ENCODE peak calls at places on chromosomes 7 and 10, in ten cellular contexts. Q, X, T, K, M, S, J, I, W and R are unnamed samples.
A peak's percentile ranks its signal among the peaks of the same experiment; 100 is the strongest.

GRCh38 chr7:135300913-135301765 is 67.5 kb downstream of the STRA8 start:
- DNase-seq in Q (peak; percentile 23), T (no peak), K (no peak), X (no peak), J (no peak), M (no peak), W (no peak), I (peak; percentile 23), S (no peak), R (no peak)

GRCh38 chr7:67916571-67916970 is 919.9 kb downstream of the TYW1 start:
- DNase-seq in T (no peak), X (no peak), K (no peak), S (no peak), I (no peak), M (no peak), W (no peak), J (no peak), Q (no peak), R (no peak)

GRCh38 chr10:30750971-30751677 is 121.6 kb upstream of the LYZL2 start:
- DNase-seq in S (no peak), X (no peak), M (peak; percentile 75), J (no peak), I (no peak), W (no peak), K (no peak), T (no peak), Q (no peak), R (no peak)

GRCh38 chr10:33116293-33116697 is 158.3 kb upstream of the ITGB1 start:
- DNase-seq in M (no peak), W (peak; percentile 25), J (no peak), X (peak; percentile 41), T (peak; percentile 68), K (no peak), S (no peak), Q (peak; percentile 83), I (peak; percentile 43), R (no peak)

GRCh38 chr7:41579961-41580935 is 122.6 kb downstream of the INHBA start:
- DNase-seq in S (no peak), J (no peak), K (no peak), T (no peak), Q (peak; percentile 96), W (no peak), I (no peak), X (no peak), M (no peak), R (no peak)

GRCh38 chr7:47188653-47189315 is 393.1 kb downstream of the TNS3 start:
- DNase-seq in X (no peak), T (no peak), W (no peak), S (no peak), J (no peak), K (no peak), Q (no peak), M (no peak), I (no peak), R (no peak)

GRCh38 chr10:122189185-122189584 is 81.9 kb upstream of the BTBD16 start:
- DNase-seq in X (no peak), J (no peak), K (no peak), M (no peak), T (no peak), W (no peak), I (no peak), Q (no peak), S (peak; percentile 64), R (no peak)

GRCh38 chr10:50421026-50421719 is 169.9 kb upstream of the ASAH2 start:
- DNase-seq in Q (peak; percentile 21), T (peak; percentile 45), X (no peak), J (peak; percentile 27), I (no peak), K (no peak), W (peak; percentile 79), M (peak; percentile 72), S (peak; percentile 16), R (no peak)

GRCh38 chr7:41916450-41916927 is 213.6 kb upstream of the INHBA start:
- DNase-seq in X (no peak), Q (peak; percentile 99), T (peak; percentile 54), W (no peak), I (no peak), S (peak; percentile 54), M (no peak), K (no peak), J (no peak), R (no peak)

GRCh38 chr7:66206909-66207240 is 1.7 kb downstream of the TPST1 start:
- DNase-seq in I (peak; percentile 53), X (no peak), W (no peak), T (no peak), Q (no peak), J (no peak), M (no peak), K (no peak), S (no peak), R (no peak)

GRCh38 chr10:125095776-125096175 is 64.6 kb downstream of the CTBP2 start:
- DNase-seq in J (no peak), W (no peak), T (no peak), M (no peak), K (no peak), X (no peak), Q (no peak), I (no peak), S (no peak), R (no peak)

GRCh38 chr7:10122573-10123100 is 851.0 kb upstream of the PHF14 start:
- DNase-seq in J (no peak), S (no peak), T (peak; percentile 15), M (no peak), I (no peak), W (no peak), X (no peak), Q (no peak), K (no peak), R (no peak)

GRCh38 chr7:136528329-136528728 is 340.1 kb upstream of the CHRM2 start:
- DNase-seq in Q (peak; percentile 88), K (no peak), M (no peak), S (no peak), I (no peak), J (no peak), W (no peak), T (no peak), X (no peak), R (no peak)

GRCh38 chr10:33126118-33126517 is 168.1 kb upstream of the ITGB1 start:
- DNase-seq in J (no peak), K (no peak), T (no peak), W (no peak), S (no peak), I (no peak), Q (peak; percentile 64), X (no peak), M (no peak), R (no peak)

DNA sequence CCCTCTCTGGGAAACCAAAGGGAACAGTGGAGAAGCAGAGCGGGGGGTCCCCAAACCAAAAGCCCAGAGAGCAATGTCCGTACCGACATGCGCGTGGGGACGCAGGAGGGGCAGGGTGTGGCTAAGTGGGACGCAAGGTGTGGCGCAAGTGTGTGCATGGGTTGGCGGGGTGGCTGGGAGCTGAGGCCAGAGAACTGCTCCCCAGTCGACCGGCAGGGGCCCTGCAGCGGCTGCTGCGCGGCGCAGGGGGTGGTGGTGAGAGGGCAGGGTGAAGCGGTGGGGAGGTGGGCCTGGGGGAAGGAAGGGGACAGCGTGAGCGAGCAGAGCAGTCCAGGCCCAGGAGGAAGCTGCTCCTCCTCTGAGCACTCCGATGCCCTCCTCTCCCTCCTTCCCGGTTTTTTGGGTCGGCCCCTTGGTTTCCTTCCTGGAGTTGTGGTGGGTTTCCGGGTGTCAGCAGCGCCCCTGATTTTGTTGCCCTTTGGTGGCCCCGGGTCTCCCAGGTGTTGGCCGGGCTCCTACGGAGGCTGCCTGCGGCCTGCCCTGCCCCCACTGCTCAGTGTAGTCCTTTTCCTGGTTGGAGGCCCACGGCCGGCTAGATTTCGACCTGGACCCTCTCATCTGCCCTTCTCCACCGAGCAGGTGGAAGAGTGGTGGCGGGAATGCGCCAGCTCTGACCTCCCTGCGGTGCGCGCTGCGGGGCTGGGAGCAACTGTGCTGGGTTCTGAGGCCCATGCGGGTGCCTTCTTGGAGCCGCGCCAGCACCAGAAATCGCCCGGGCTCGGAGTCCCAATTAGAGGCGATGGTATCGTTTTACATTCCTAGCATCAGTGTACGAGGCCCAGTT is 40.5 kb upstream of the COMTD1 start:
- DNase-seq in M (no peak), T (no peak), X (no peak), S (no peak), K (peak; percentile 24), Q (no peak), I (peak; percentile 83), J (no peak), W (no peak), R (no peak)
- TF ChIP-seq POLR2A in M (no peak), T (no peak), X (peak; percentile 83), S (no peak), K (no peak), Q (no peak), I (no peak), J (peak; percentile 65), W (no peak), R (no peak)

GRCh38 chr7:124718032-124718766 is 47.4 kb downstream of the GPR37 start:
- DNase-seq in T (no peak), X (no peak), K (no peak), S (no peak), M (no peak), J (no peak), I (no peak), W (no peak), Q (peak; percentile 96), R (no peak)
- TF ChIP-seq POLR2A in T (no peak), X (no peak), K (no peak), S (no peak), M (no peak), J (no peak), I (no peak), W (no peak), Q (no peak), R (no peak)

DNA sequence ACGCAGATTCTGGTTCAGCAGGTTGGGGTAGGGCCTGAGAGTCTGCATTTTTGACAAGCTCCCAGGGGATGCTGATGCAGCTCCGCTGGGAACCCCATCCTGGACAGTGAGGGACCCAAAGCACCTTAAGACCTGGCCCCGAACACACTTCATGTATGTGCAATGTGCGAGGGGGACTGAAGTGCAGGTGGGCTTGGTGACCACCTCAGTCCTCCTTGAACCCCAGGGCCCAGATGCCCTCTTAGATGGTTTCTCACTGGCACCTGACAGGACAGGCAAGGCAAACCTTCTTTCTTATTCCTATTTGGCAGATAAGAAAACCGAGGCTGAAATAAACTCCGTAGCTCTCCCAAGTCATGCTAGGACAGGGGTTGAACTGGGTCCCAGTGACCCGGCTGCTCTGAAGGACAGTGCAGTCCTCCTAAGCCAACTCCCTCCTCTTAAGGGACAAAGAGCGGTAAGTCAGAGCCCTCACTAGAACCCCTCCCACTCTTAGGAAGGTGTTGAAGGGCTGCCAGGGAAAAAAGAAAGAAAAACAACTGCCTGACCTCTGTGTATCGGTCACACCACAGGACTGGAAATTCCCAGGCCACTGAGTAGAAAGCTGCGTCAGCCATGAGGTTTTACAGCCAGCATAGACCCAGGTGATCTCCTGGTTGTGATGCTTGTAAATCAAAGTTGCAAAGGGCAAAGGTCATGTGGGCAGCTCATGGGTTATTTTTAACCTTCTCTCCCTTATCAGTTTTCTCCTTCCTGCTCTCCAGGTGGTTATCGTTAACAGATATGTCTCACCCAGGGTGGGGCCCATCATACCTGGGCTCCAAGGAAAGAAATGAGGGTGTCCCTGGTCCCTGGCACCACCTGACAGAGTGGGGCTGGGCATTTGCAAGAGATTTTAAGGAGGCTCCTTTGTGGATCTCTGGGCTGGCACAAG is 90.9 kb upstream of the SMNDC1 start:
- DNase-seq in X (peak; percentile 96), W (peak; percentile 44), J (peak; percentile 85), Q (peak; percentile 99), T (no peak), S (no peak), M (peak; percentile 91), K (peak; percentile 72), I (no peak), R (no peak)
- TF ChIP-seq POLR2A in X (no peak), W (no peak), J (no peak), Q (peak; percentile 32), T (no peak), S (no peak), M (no peak), K (no peak), I (no peak), R (no peak)

GRCh38 chr7:153405704-153406485 is 646.3 kb upstream of the DPP6 start:
- DNase-seq in J (no peak), W (no peak), X (no peak), K (no peak), T (no peak), Q (no peak), S (no peak), M (no peak), I (no peak), R (no peak)
- TF ChIP-seq POLR2A in J (no peak), W (no peak), X (no peak), K (no peak), T (no peak), Q (no peak), S (no peak), M (no peak), I (no peak), R (no peak)